ENCODE peak calls at places on chromosome 7, in eight cellular contexts. One of them, this sample, is unnamed.
A peak's percentile ranks its signal among the peaks of the same experiment; 100 is the strongest.

GRCh38 chr7:31047282-31047681 is 4.8 kb upstream of the ADCYAP1R1 start:
- DNase-seq in cardiac muscle cell: no peak
- DNase-seq in GM06990: no peak
- DNase-seq in esophagus muscularis mucosa: no peak
- DNase-seq in A549: no peak
- DNase-seq in H9: no peak
- DNase-seq in hepatocyte: no peak
- DNase-seq in IMR-90: no peak
- DNase-seq in this sample: no peak

GRCh38 chr7:8274589-8274988 is 12.6 kb upstream of the ICA1 start:
- DNase-seq in cardiac muscle cell: no peak
- DNase-seq in GM06990: no peak
- DNase-seq in esophagus muscularis mucosa: no peak
- DNase-seq in A549: no peak
- DNase-seq in H9: no peak
- DNase-seq in hepatocyte: no peak
- DNase-seq in IMR-90: no peak
- DNase-seq in this sample: no peak

GRCh38 chr7:94414481-94414880 is 19.8 kb downstream of the COL1A2 start:
- DNase-seq in cardiac muscle cell: no peak
- DNase-seq in GM06990: no peak
- DNase-seq in esophagus muscularis mucosa: no peak
- DNase-seq in A549: no peak
- DNase-seq in H9: no peak
- DNase-seq in hepatocyte: no peak
- DNase-seq in IMR-90: peak; percentile 77
- DNase-seq in this sample: no peak

GRCh38 chr7:123795917-123796316 is 47.1 kb upstream of the WASL start:
- DNase-seq in cardiac muscle cell: no peak
- DNase-seq in GM06990: no peak
- DNase-seq in esophagus muscularis mucosa: no peak
- DNase-seq in A549: no peak
- DNase-seq in H9: no peak
- DNase-seq in hepatocyte: peak; percentile 21
- DNase-seq in IMR-90: no peak
- DNase-seq in this sample: no peak

GRCh38 chr7:45583296-45583695 is 9.1 kb downstream of the ADCY1 start:
- DNase-seq in cardiac muscle cell: peak; percentile 42
- DNase-seq in GM06990: no peak
- DNase-seq in esophagus muscularis mucosa: no peak
- DNase-seq in A549: no peak
- DNase-seq in H9: no peak
- DNase-seq in hepatocyte: no peak
- DNase-seq in IMR-90: no peak
- DNase-seq in this sample: no peak

GRCh38 chr7:152910545-152911013 is 151.0 kb downstream of the ACTR3B start:
- DNase-seq in cardiac muscle cell: peak; percentile 47
- DNase-seq in GM06990: no peak
- DNase-seq in esophagus muscularis mucosa: no peak
- DNase-seq in A549: no peak
- DNase-seq in H9: no peak
- DNase-seq in hepatocyte: no peak
- DNase-seq in IMR-90: no peak
- DNase-seq in this sample: no peak

GRCh38 chr7:111903797-111904196 is 302.4 kb downstream of the DOCK4 start:
- DNase-seq in cardiac muscle cell: no peak
- DNase-seq in GM06990: no peak
- DNase-seq in esophagus muscularis mucosa: no peak
- DNase-seq in A549: no peak
- DNase-seq in H9: no peak
- DNase-seq in hepatocyte: peak; percentile 49
- DNase-seq in IMR-90: no peak
- DNase-seq in this sample: no peak

GRCh38 chr7:155007947-155008346 is 5.0 kb upstream of the PAXIP1 start:
- DNase-seq in cardiac muscle cell: peak; percentile 30
- DNase-seq in GM06990: no peak
- DNase-seq in esophagus muscularis mucosa: no peak
- DNase-seq in A549: peak; percentile 25
- DNase-seq in H9: peak; percentile 70
- DNase-seq in hepatocyte: no peak
- DNase-seq in IMR-90: no peak
- DNase-seq in this sample: no peak

GRCh38 chr7:56079450-56080185 is 13.1 kb downstream of the PHKG1 start:
- DNase-seq in cardiac muscle cell: peak; percentile 30
- DNase-seq in GM06990: no peak
- DNase-seq in esophagus muscularis mucosa: peak; percentile 93
- DNase-seq in A549: no peak
- DNase-seq in H9: peak; percentile 65
- DNase-seq in hepatocyte: no peak
- DNase-seq in IMR-90: peak; percentile 71
- DNase-seq in this sample: peak; percentile 85

GRCh38 chr7:18663321-18663720 is 167.8 kb downstream of the HDAC9 start:
- DNase-seq in cardiac muscle cell: no peak
- DNase-seq in GM06990: no peak
- DNase-seq in esophagus muscularis mucosa: no peak
- DNase-seq in A549: no peak
- DNase-seq in H9: no peak
- DNase-seq in hepatocyte: no peak
- DNase-seq in IMR-90: no peak
- DNase-seq in this sample: no peak

GRCh38 chr7:30652951-30653641 is 29.2 kb downstream of the CRHR2 start:
- DNase-seq in cardiac muscle cell: peak; percentile 32
- DNase-seq in GM06990: no peak
- DNase-seq in esophagus muscularis mucosa: no peak
- DNase-seq in A549: no peak
- DNase-seq in H9: no peak
- DNase-seq in hepatocyte: no peak
- DNase-seq in IMR-90: no peak
- DNase-seq in this sample: no peak

GRCh38 chr7:145036592-145037386 is 200.9 kb upstream of the TPK1 start:
- DNase-seq in cardiac muscle cell: peak; percentile 69
- DNase-seq in GM06990: peak; percentile 9
- DNase-seq in esophagus muscularis mucosa: no peak
- DNase-seq in A549: peak; percentile 9
- DNase-seq in H9: peak; percentile 45
- DNase-seq in hepatocyte: peak; percentile 77
- DNase-seq in IMR-90: peak; percentile 2
- DNase-seq in this sample: peak; percentile 29

GRCh38 chr7:139639563-139639962 is 116.1 kb downstream of the CLEC2L start:
- DNase-seq in cardiac muscle cell: no peak
- DNase-seq in GM06990: no peak
- DNase-seq in esophagus muscularis mucosa: no peak
- DNase-seq in A549: no peak
- DNase-seq in H9: no peak
- DNase-seq in hepatocyte: no peak
- DNase-seq in IMR-90: no peak
- DNase-seq in this sample: no peak

GRCh38 chr7:124034754-124035100 is 1.9 kb upstream of the TMEM229A start:
- DNase-seq in cardiac muscle cell: no peak
- DNase-seq in GM06990: no peak
- DNase-seq in esophagus muscularis mucosa: no peak
- DNase-seq in A549: no peak
- DNase-seq in H9: no peak
- DNase-seq in hepatocyte: no peak
- DNase-seq in IMR-90: no peak
- DNase-seq in this sample: no peak

GRCh38 chr7:48114589-48114988 is 25.5 kb downstream of the UPP1 start:
- DNase-seq in cardiac muscle cell: no peak
- DNase-seq in GM06990: no peak
- DNase-seq in esophagus muscularis mucosa: no peak
- DNase-seq in A549: no peak
- DNase-seq in H9: no peak
- DNase-seq in hepatocyte: no peak
- DNase-seq in IMR-90: no peak
- DNase-seq in this sample: no peak

GRCh38 chr7:1368682-1369571 is 90.3 kb downstream of the MICALL2 start:
- DNase-seq in cardiac muscle cell: peak; percentile 79
- DNase-seq in GM06990: peak; percentile 39
- DNase-seq in esophagus muscularis mucosa: no peak
- DNase-seq in A549: peak; percentile 83
- DNase-seq in H9: peak; percentile 95
- DNase-seq in hepatocyte: peak; percentile 63
- DNase-seq in IMR-90: no peak
- DNase-seq in this sample: no peak

GRCh38 chr7:7956531-7957221 is 11.9 kb upstream of the GLCCI1 start:
- DNase-seq in cardiac muscle cell: no peak
- DNase-seq in GM06990: no peak
- DNase-seq in esophagus muscularis mucosa: no peak
- DNase-seq in A549: no peak
- DNase-seq in H9: no peak
- DNase-seq in hepatocyte: no peak
- DNase-seq in IMR-90: peak; percentile 78
- DNase-seq in this sample: no peak

GRCh38 chr7:12949060-12950045 is 261.9 kb downstream of the ARL4A start:
- DNase-seq in cardiac muscle cell: no peak
- DNase-seq in GM06990: no peak
- DNase-seq in esophagus muscularis mucosa: no peak
- DNase-seq in A549: no peak
- DNase-seq in H9: no peak
- DNase-seq in hepatocyte: no peak
- DNase-seq in IMR-90: peak; percentile 55
- DNase-seq in this sample: no peak

GRCh38 chr7:130943336-130943901 is 209.4 kb upstream of the KLF14 start:
- DNase-seq in cardiac muscle cell: no peak
- DNase-seq in GM06990: no peak
- DNase-seq in esophagus muscularis mucosa: no peak
- DNase-seq in A549: peak; percentile 52
- DNase-seq in H9: no peak
- DNase-seq in hepatocyte: no peak
- DNase-seq in IMR-90: peak; percentile 97
- DNase-seq in this sample: no peak

GRCh38 chr7:140229101-140229525 is 52.3 kb upstream of the KDM7A start:
- DNase-seq in cardiac muscle cell: no peak
- DNase-seq in GM06990: no peak
- DNase-seq in esophagus muscularis mucosa: no peak
- DNase-seq in A549: no peak
- DNase-seq in H9: no peak
- DNase-seq in hepatocyte: no peak
- DNase-seq in IMR-90: no peak
- DNase-seq in this sample: no peak

GRCh38 chr7:128937647-128938523 is at the start of gene IRF5:
- DNase-seq in cardiac muscle cell: peak; percentile 52
- DNase-seq in GM06990: peak; percentile 83
- DNase-seq in esophagus muscularis mucosa: no peak
- DNase-seq in A549: peak; percentile 37
- DNase-seq in H9: peak; percentile 56
- DNase-seq in hepatocyte: peak; percentile 60
- DNase-seq in IMR-90: no peak
- DNase-seq in this sample: no peak

GRCh38 chr7:116632349-116632748 is 39.6 kb upstream of the MET start:
- DNase-seq in cardiac muscle cell: no peak
- DNase-seq in GM06990: no peak
- DNase-seq in esophagus muscularis mucosa: no peak
- DNase-seq in A549: no peak
- DNase-seq in H9: no peak
- DNase-seq in hepatocyte: no peak
- DNase-seq in IMR-90: peak; percentile 54
- DNase-seq in this sample: no peak

GRCh38 chr7:116631676-116632075 is 40.3 kb upstream of the MET start:
- DNase-seq in cardiac muscle cell: no peak
- DNase-seq in GM06990: no peak
- DNase-seq in esophagus muscularis mucosa: no peak
- DNase-seq in A549: no peak
- DNase-seq in H9: no peak
- DNase-seq in hepatocyte: no peak
- DNase-seq in IMR-90: no peak
- DNase-seq in this sample: no peak

GRCh38 chr7:116630932-116631449 is 41.0 kb upstream of the MET start:
- DNase-seq in cardiac muscle cell: no peak
- DNase-seq in GM06990: peak; percentile 9
- DNase-seq in esophagus muscularis mucosa: no peak
- DNase-seq in A549: peak; percentile 86
- DNase-seq in H9: peak; percentile 42
- DNase-seq in hepatocyte: peak; percentile 76
- DNase-seq in IMR-90: peak; percentile 82
- DNase-seq in this sample: no peak

GRCh38 chr7:116630357-116630756 is 41.6 kb upstream of the MET start:
- DNase-seq in cardiac muscle cell: no peak
- DNase-seq in GM06990: peak; percentile 14
- DNase-seq in esophagus muscularis mucosa: no peak
- DNase-seq in A549: no peak
- DNase-seq in H9: no peak
- DNase-seq in hepatocyte: no peak
- DNase-seq in IMR-90: no peak
- DNase-seq in this sample: no peak

GRCh38 chr7:116633131-116633988 is 38.6 kb upstream of the MET start:
- DNase-seq in cardiac muscle cell: no peak
- DNase-seq in GM06990: peak; percentile 29
- DNase-seq in esophagus muscularis mucosa: no peak
- DNase-seq in A549: no peak
- DNase-seq in H9: no peak
- DNase-seq in hepatocyte: no peak
- DNase-seq in IMR-90: no peak
- DNase-seq in this sample: no peak
- TF ChIP-seq CTCF in cardiac muscle cell: peak; percentile 12
- TF ChIP-seq CTCF in GM06990: no peak
- TF ChIP-seq CTCF in esophagus muscularis mucosa: no peak
- TF ChIP-seq CTCF in A549: peak; percentile 26
- TF ChIP-seq CTCF in H9: no peak
- TF ChIP-seq CTCF in hepatocyte: no peak
- TF ChIP-seq CTCF in IMR-90: no peak
- TF ChIP-seq CTCF in this sample: no peak

GRCh38 chr7:84790873-84791272 is 396.0 kb downstream of the SEMA3D start:
- DNase-seq in cardiac muscle cell: no peak
- DNase-seq in GM06990: no peak
- DNase-seq in esophagus muscularis mucosa: no peak
- DNase-seq in A549: no peak
- DNase-seq in H9: no peak
- DNase-seq in hepatocyte: no peak
- DNase-seq in IMR-90: peak; percentile 62
- DNase-seq in this sample: no peak
- TF ChIP-seq CTCF in cardiac muscle cell: no peak
- TF ChIP-seq CTCF in GM06990: no peak
- TF ChIP-seq CTCF in esophagus muscularis mucosa: no peak
- TF ChIP-seq CTCF in A549: no peak
- TF ChIP-seq CTCF in H9: no peak
- TF ChIP-seq CTCF in hepatocyte: no peak
- TF ChIP-seq CTCF in IMR-90: no peak
- TF ChIP-seq CTCF in this sample: no peak

GRCh38 chr7:92425311-92425947 is 21.9 kb upstream of the GATAD1 start:
- DNase-seq in cardiac muscle cell: no peak
- DNase-seq in GM06990: no peak
- DNase-seq in esophagus muscularis mucosa: no peak
- DNase-seq in A549: peak; percentile 62
- DNase-seq in H9: peak; percentile 73
- DNase-seq in hepatocyte: no peak
- DNase-seq in IMR-90: no peak
- DNase-seq in this sample: no peak
- TF ChIP-seq CTCF in cardiac muscle cell: no peak
- TF ChIP-seq CTCF in GM06990: no peak
- TF ChIP-seq CTCF in esophagus muscularis mucosa: no peak
- TF ChIP-seq CTCF in A549: peak; percentile 31
- TF ChIP-seq CTCF in H9: peak; percentile 19
- TF ChIP-seq CTCF in hepatocyte: no peak
- TF ChIP-seq CTCF in IMR-90: no peak
- TF ChIP-seq CTCF in this sample: no peak

DNA sequence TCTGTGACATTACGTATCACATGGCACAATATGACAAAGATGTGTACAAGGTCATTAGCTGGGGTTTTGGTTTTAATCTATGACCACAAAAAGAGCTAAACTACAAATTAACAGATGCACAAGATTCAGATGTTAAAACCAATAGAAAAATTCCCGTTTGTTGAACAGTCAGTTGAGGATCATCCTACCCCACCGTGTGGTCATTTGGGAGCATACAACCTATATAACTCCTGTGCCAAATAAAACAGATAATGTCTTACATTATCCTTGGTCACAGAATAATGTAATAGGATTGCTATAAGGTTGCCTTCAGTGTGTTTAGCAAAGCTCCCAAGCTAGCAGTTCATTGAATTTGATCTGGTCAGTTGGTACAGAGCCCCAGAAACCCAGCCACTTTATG is 28.2 kb downstream of the ASNS start:
- DNase-seq in cardiac muscle cell: no peak
- DNase-seq in GM06990: no peak
- DNase-seq in esophagus muscularis mucosa: no peak
- DNase-seq in A549: peak; percentile 29
- DNase-seq in H9: no peak
- DNase-seq in hepatocyte: no peak
- DNase-seq in IMR-90: peak; percentile 4
- DNase-seq in this sample: no peak
- TF ChIP-seq CTCF in cardiac muscle cell: no peak
- TF ChIP-seq CTCF in GM06990: peak; percentile 5
- TF ChIP-seq CTCF in esophagus muscularis mucosa: no peak
- TF ChIP-seq CTCF in A549: no peak
- TF ChIP-seq CTCF in H9: peak; percentile 28
- TF ChIP-seq CTCF in hepatocyte: no peak
- TF ChIP-seq CTCF in IMR-90: no peak
- TF ChIP-seq CTCF in this sample: no peak